ENCODE peak calls at places on chromosomes 4 and X, in six cellular contexts. A is GM12878, X is HepG2, U is K562, L is H1, E is GM12892. W is an unnamed sample.
A peak's percentile ranks its signal among the peaks of the same experiment; 100 is the strongest.

GRCh38 chr4:2583517-2583916 is 47.1 kb downstream of the FAM193A start:
- DNase-seq in A (no peak), X (no peak), U (no peak), L (no peak), E (no peak), W (no peak)

GRCh38 chrX:119763175-119763574 is 4.8 kb downstream of the SOWAHD start:
- DNase-seq in A (no peak), X (no peak), U (no peak), L (no peak), E (no peak), W (no peak)

GRCh38 chrX:11867610-11868345 is 109.7 kb downstream of the MSL3 start:
- DNase-seq in A (no peak), X (no peak), U (peak; percentile 2), L (no peak), E (no peak), W (no peak)

GRCh38 chr4:159252491-159252890 is 149.6 kb downstream of the RAPGEF2 start:
- DNase-seq in A (no peak), X (no peak), U (no peak), L (no peak), E (no peak), W (no peak)

GRCh38 chr4:128707864-128708263 is 101.6 kb upstream of the JADE1 start:
- DNase-seq in A (no peak), X (no peak), U (no peak), L (no peak), E (no peak), W (no peak)

GRCh38 chrX:125210146-125210545 is 109.5 kb upstream of the TEX13C start:
- DNase-seq in A (no peak), X (no peak), U (no peak), L (no peak), E (no peak), W (no peak)

GRCh38 chr4:146330392-146330791 is 116.1 kb downstream of the REELD1 start:
- DNase-seq in A (no peak), X (no peak), U (no peak), L (no peak), E (no peak), W (no peak)

GRCh38 chr4:86256086-86256485 is 103.8 kb downstream of the MAPK10 start:
- DNase-seq in A (no peak), X (no peak), U (no peak), L (no peak), E (no peak), W (no peak)

GRCh38 chrX:79325263-79325958 is 41.7 kb downstream of the ITM2A start:
- DNase-seq in A (no peak), X (no peak), U (peak; percentile 35), L (no peak), E (no peak), W (no peak)

GRCh38 chr4:125985856-125986255 is 671.1 kb downstream of the FAT4 start:
- DNase-seq in A (peak; percentile 23), X (no peak), U (peak; percentile 75), L (no peak), E (no peak), W (no peak)

GRCh38 chr4:98150092-98150761 is 7.0 kb upstream of the STPG2 start:
- DNase-seq in A (no peak), X (no peak), U (no peak), L (no peak), E (no peak), W (no peak)

GRCh38 chr4:148071009-148071408 is 339.1 kb downstream of the ARHGAP10 start:
- DNase-seq in A (no peak), X (no peak), U (no peak), L (no peak), E (no peak), W (no peak)

GRCh38 chrX:14922437-14922836 is 49.2 kb downstream of the MOSPD2 start:
- DNase-seq in A (no peak), X (no peak), U (no peak), L (no peak), E (no peak), W (no peak)

GRCh38 chr4:16896871-16897270 is 1.6 kb downstream of the LDB2 start:
- DNase-seq in A (no peak), X (no peak), U (no peak), L (no peak), E (no peak), W (no peak)

GRCh38 chr4:34633216-34633615 is 1611.1 kb downstream of the ARAP2 start:
- DNase-seq in A (no peak), X (no peak), U (no peak), L (no peak), E (no peak), W (no peak)

GRCh38 chrX:100911731-100912130 is 17.0 kb downstream of the XKRX start:
- DNase-seq in A (no peak), X (no peak), U (no peak), L (no peak), E (no peak), W (no peak)

GRCh38 chr4:16259531-16260246 is 33.4 kb upstream of the TAPT1 start:
- DNase-seq in A (no peak), X (no peak), U (no peak), L (no peak), E (no peak), W (no peak)

GRCh38 chr4:134027931-134028330 is 173.7 kb downstream of the PABPC4L start:
- DNase-seq in A (no peak), X (no peak), U (peak; percentile 2), L (no peak), E (no peak), W (no peak)

GRCh38 chr4:155442267-155443105 is 65.7 kb upstream of the MAP9 start:
- DNase-seq in A (no peak), X (peak; percentile 32), U (peak; percentile 47), L (peak; percentile 89), E (no peak), W (no peak)

GRCh38 chrX:36199926-36200325 is 280.4 kb downstream of the CFAP47 start:
- DNase-seq in A (no peak), X (no peak), U (no peak), L (no peak), E (no peak), W (no peak)

GRCh38 chr4:26105815-26106699 is 192.0 kb downstream of the SMIM20 start:
- DNase-seq in A (no peak), X (no peak), U (peak; percentile 10), L (no peak), E (no peak), W (no peak)

GRCh38 chrX:139869796-139870195 is 63.1 kb downstream of the ATP11C start:
- DNase-seq in A (no peak), X (no peak), U (no peak), L (no peak), E (no peak), W (no peak)

GRCh38 chr4:26765515-26765914 is 95.1 kb upstream of the STIM2 start:
- DNase-seq in A (no peak), X (no peak), U (peak; percentile 76), L (no peak), E (no peak), W (no peak)

GRCh38 chrX:46777971-46778810 is 19.3 kb upstream of the SLC9A7 start:
- DNase-seq in A (no peak), X (peak; percentile 12), U (no peak), L (no peak), E (no peak), W (no peak)

GRCh38 chrX:40012800-40013682 is 84.7 kb downstream of the BCOR start:
- DNase-seq in A (no peak), X (peak; percentile 67), U (peak; percentile 80), L (peak; percentile 54), E (no peak), W (no peak)

GRCh38 chrX:40010550-40011364 is 87.0 kb downstream of the BCOR start:
- DNase-seq in A (no peak), X (peak; percentile 54), U (no peak), L (peak; percentile 42), E (no peak), W (no peak)

GRCh38 chrX:40009890-40010289 is 87.9 kb downstream of the BCOR start:
- DNase-seq in A (no peak), X (no peak), U (no peak), L (peak; percentile 47), E (no peak), W (no peak)

GRCh38 chrX:40012039-40012799 is 85.5 kb downstream of the BCOR start:
- DNase-seq in A (no peak), X (peak; percentile 63), U (no peak), L (peak; percentile 50), E (no peak), W (no peak)

GRCh38 chrX:40011483-40012038 is 86.2 kb downstream of the BCOR start:
- DNase-seq in A (no peak), X (no peak), U (no peak), L (no peak), E (no peak), W (no peak)
- TF ChIP-seq TAF1 in A (no peak), X (no peak), U (no peak), L (no peak), E (no peak), W (no peak)

DNA sequence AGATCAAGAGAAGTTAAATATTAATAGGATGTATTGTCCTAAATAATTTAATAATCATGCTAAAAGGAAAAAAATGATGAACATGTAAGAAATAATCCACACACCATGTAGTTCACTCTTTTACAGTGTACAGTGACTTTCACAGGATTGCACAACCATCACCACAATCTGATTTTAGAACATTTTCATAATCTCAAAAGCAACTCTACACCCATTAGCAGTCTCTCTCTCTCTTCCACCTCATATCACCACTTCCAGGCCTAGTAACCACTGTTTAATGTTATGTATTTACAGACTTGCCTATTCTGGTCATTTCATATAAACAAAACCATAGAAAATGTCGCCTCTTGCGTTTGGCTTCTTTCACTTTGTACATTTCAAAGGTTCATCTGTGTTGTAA is 153.4 kb downstream of the FSTL5 start:
- DNase-seq in A (no peak), X (no peak), U (no peak), L (no peak), E (no peak), W (no peak)
- TF ChIP-seq POLR2A in A (no peak), X (no peak), U (no peak), L (no peak), E (no peak), W (no peak)

DNA sequence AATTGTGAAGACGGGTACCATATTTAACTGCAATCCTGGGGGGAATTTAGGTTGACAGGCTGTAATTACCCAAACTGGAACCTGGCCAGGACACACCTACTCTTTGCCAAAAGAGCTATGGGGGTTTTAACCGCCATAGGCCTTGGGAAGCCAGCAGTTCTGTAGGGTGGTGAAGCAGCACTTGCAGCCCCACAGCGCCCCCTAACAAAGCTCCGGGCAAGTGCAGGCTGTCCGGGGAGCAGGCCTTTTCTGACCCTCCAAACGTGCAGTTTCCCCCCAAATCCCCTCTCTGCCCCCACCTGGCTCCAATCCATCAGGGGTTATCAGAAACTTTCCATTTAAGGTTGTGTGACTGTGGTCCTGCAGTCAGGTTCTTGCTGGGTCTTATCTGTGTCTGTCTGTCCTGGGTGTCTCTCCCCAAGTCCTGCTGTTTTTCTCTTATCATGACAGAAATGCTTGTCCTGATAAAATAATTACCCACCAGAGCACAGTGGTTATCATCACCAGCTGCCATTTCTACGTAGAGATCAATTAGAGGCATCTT is 350.9 kb downstream of the MID1IP1 start:
- DNase-seq in A (no peak), X (no peak), U (peak; percentile 79), L (peak; percentile 85), E (no peak), W (no peak)
- TF ChIP-seq TAF1 in A (no peak), X (no peak), U (no peak), L (no peak), E (no peak), W (no peak)

GRCh38 chrX:123088930-123089329 is 95.1 kb upstream of the GRIA3 start:
- DNase-seq in A (no peak), X (no peak), U (no peak), L (no peak), E (no peak), W (no peak)
- TF ChIP-seq POLR2A in A (no peak), X (no peak), U (no peak), L (no peak), E (no peak), W (no peak)